ENCODE peak calls at places on chromosomes 6 and 20, in four cellular contexts. E, Q, S and B are unnamed samples.

GRCh38 chr6:143822584-143823024 is 20.5 kb upstream of the LTV1 start:
- DNase-seq in E (peak), Q (no peak), S (no peak), B (no peak)

GRCh38 chr20:50245561-50246366 is 55.1 kb downstream of the CEBPB start:
- DNase-seq in E (peak), Q (no peak), S (no peak), B (peak)

GRCh38 chr6:158149641-158150040 is 18.4 kb downstream of the SERAC1 start:
- DNase-seq in E (peak), Q (no peak), S (no peak), B (peak)

GRCh38 chr20:56706867-56707360 is 77.8 kb downstream of the TFAP2C start:
- DNase-seq in E (no peak), Q (no peak), S (no peak), B (no peak)

GRCh38 chr6:81753709-81754678 is 1.5 kb upstream of the TENT5A start:
- DNase-seq in E (peak), Q (peak), S (peak), B (peak)

GRCh38 chr20:47568019-47568418 is 66.3 kb downstream of the NCOA3 start:
- DNase-seq in E (peak), Q (no peak), S (peak), B (peak)

GRCh38 chr6:35142578-35142977 is 1.4 kb upstream of the TCP11 start:
- DNase-seq in E (peak), Q (no peak), S (peak), B (peak)

GRCh38 chr6:7188492-7188891 is 80.7 kb downstream of the RREB1 start:
- DNase-seq in E (no peak), Q (no peak), S (no peak), B (no peak)

GRCh38 chr6:25366785-25367657 is 87.8 kb downstream of the CARMIL1 start:
- DNase-seq in E (peak), Q (no peak), S (no peak), B (no peak)

GRCh38 chr6:39910164-39910563 is 24.1 kb downstream of the MOCS1 start:
- DNase-seq in E (no peak), Q (no peak), S (no peak), B (no peak)

GRCh38 chr6:150319924-150320323 is 48.9 kb upstream of the IYD start:
- DNase-seq in E (no peak), Q (no peak), S (no peak), B (no peak)

GRCh38 chr20:62363920-62364851 is 2.9 kb downstream of the LAMA5 start:
- DNase-seq in E (no peak), Q (no peak), S (peak), B (no peak)

GRCh38 chr6:89048286-89048923 is 32.1 kb upstream of the PNRC1 start:
- DNase-seq in E (no peak), Q (no peak), S (no peak), B (no peak)

GRCh38 chr6:11847515-11848244 is 69.1 kb upstream of the ADTRP start:
- DNase-seq in E (no peak), Q (no peak), S (no peak), B (no peak)

GRCh38 chr6:166318649-166319600 is 10.7 kb upstream of the PRR18 start:
- DNase-seq in E (no peak), Q (no peak), S (no peak), B (no peak)

GRCh38 chr6:74256387-74257180 is 560.6 kb downstream of the CD109 start:
- DNase-seq in E (peak), Q (no peak), S (no peak), B (no peak)

GRCh38 chr6:37171141-37171969 is 1.4 kb downstream of the PIM1 start:
- DNase-seq in E (peak), Q (peak), S (no peak), B (peak)

GRCh38 chr6:154297711-154298110 is 58.9 kb downstream of the IPCEF1 start:
- DNase-seq in E (peak), Q (no peak), S (no peak), B (no peak)

GRCh38 chr6:139588076-139588639 is 213.7 kb upstream of the CITED2 start:
- DNase-seq in E (no peak), Q (peak), S (no peak), B (peak)

GRCh38 chr20:53752971-53753879 is 159.6 kb upstream of the ZNF217 start:
- DNase-seq in E (no peak), Q (no peak), S (peak), B (no peak)

GRCh38 chr6:116221067-116221466 is 32.8 kb downstream of the TSPYL4 start:
- DNase-seq in E (peak), Q (no peak), S (no peak), B (peak)

GRCh38 chr20:33947709-33948295 is 45.9 kb upstream of the RALY start:
- DNase-seq in E (peak), Q (no peak), S (peak), B (peak)

GRCh38 chr20:46699651-46700359 is 9.6 kb upstream of the SLC2A10 start:
- DNase-seq in E (peak), Q (no peak), S (peak), B (peak)

GRCh38 chr6:3372184-3372846 is 84.5 kb downstream of the SLC22A23 start:
- DNase-seq in E (no peak), Q (no peak), S (no peak), B (no peak)
- TF ChIP-seq CTCF in E (no peak), Q (no peak), S (no peak), B (no peak)

GRCh38 chr6:98117072-98117471 is 717.3 kb upstream of the POU3F2 start:
- DNase-seq in E (no peak), Q (no peak), S (no peak), B (no peak)

GRCh38 chr6:98124176-98124575 is 710.2 kb upstream of the POU3F2 start:
- DNase-seq in E (no peak), Q (no peak), S (peak), B (no peak)

GRCh38 chr6:98116513-98116912 is 717.9 kb upstream of the POU3F2 start:
- DNase-seq in E (no peak), Q (no peak), S (no peak), B (no peak)

GRCh38 chr6:98118357-98119045 is 715.9 kb upstream of the POU3F2 start:
- DNase-seq in E (no peak), Q (no peak), S (no peak), B (no peak)
- H3K4me3 ChIP-seq in E (no peak), Q (no peak), S (no peak), B (no peak)

GRCh38 chr6:54697423-54697822 is 149.1 kb upstream of the FAM83B start:
- DNase-seq in E (peak), Q (no peak), S (peak), B (no peak)
- TF ChIP-seq CTCF in E (peak), Q (no peak), S (peak), B (peak)

DNA sequence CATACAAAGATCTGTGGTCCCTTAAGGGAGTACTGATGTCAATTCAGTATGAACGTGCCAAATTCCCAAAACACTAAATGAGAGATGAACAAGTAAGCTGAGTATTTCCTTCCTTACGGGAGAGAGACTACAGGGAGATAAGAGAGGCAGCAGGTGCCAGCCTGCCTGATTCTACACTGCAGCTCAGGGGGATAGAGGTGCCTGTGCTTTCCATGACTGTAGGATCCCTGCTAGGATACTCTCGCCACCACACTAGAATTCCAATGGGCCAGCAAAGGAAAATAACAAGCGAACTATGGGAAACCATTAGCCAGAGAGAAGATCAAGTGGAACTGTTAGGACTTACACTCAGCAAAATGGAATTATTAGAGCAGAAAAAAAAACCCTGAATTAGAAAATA is 198.5 kb upstream of the BTBD3 start:
- DNase-seq in E (no peak), Q (no peak), S (no peak), B (no peak)
- H3K4me3 ChIP-seq in E (no peak), Q (no peak), S (no peak), B (no peak)

DNA sequence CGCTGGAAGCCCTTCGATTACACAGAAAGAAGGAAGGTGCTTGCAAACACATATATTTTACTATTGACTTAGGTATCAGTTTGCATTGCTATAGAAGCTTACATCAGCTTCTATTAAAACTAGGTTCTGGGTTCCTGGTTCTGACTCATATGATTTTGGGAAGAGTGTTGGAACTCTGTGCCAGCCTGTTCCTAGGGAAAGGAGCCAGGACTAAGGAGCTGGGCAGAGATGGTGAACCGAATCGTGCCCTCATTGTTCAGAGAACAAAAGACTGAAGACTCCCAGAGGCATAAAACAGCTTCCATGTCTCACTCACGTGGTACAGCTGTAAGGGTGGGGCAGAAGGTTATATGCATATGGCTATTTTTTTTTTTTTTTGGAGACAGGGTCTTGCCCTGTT is 89.0 kb upstream of the THBS2 start:
- DNase-seq in E (no peak), Q (no peak), S (no peak), B (no peak)
- TF ChIP-seq CTCF in E (no peak), Q (no peak), S (no peak), B (no peak)